ENCODE peak calls at places on chromosome 16, in ten cellular contexts. G is GM13976, M is right lobe of liver, Y is upper lobe of right lung, T is astrocyte of the spinal cord, D is AG09319, S is PC-9, H is neural progenitor cell, B is GM13977, N is AG10803. X is an unnamed sample.

GRCh38 chr16:4870138-4870671 is 22.9 kb downstream of the UBN1 start:
- DNase-seq in G (no peak), M (no peak), Y (peak; percentile 87), T (no peak), D (no peak), S (no peak), H (no peak), B (no peak), N (no peak), X (no peak)

GRCh38 chr16:24544640-24545039 is 5.3 kb downstream of the RBBP6 start:
- DNase-seq in G (no peak), M (no peak), Y (no peak), T (peak; percentile 38), D (no peak), S (no peak), H (no peak), B (no peak), N (peak; percentile 8), X (no peak)

GRCh38 chr16:50916040-50916439 is 174.2 kb downstream of the CYLD start:
- DNase-seq in G (no peak), M (no peak), Y (no peak), T (no peak), D (no peak), S (no peak), H (no peak), B (no peak), N (no peak), X (no peak)

GRCh38 chr16:57525761-57526160 is 10.6 kb downstream of the CCDC102A start:
- DNase-seq in G (no peak), M (no peak), Y (no peak), T (no peak), D (no peak), S (no peak), H (no peak), B (no peak), N (no peak), X (no peak)

GRCh38 chr16:15807603-15808009 is 49.2 kb downstream of the MYH11 start:
- DNase-seq in G (no peak), M (no peak), Y (no peak), T (peak; percentile 54), D (no peak), S (no peak), H (peak; percentile 28), B (no peak), N (no peak), X (no peak)

GRCh38 chr16:10180042-10180770 is 2.0 kb downstream of the GRIN2A start:
- DNase-seq in G (peak; percentile 35), M (no peak), Y (no peak), T (no peak), D (no peak), S (no peak), H (no peak), B (peak; percentile 32), N (no peak), X (no peak)

GRCh38 chr16:46607529-46607928 is 13.7 kb downstream of the SHCBP1 start:
- DNase-seq in G (no peak), M (no peak), Y (no peak), T (peak; percentile 76), D (peak; percentile 54), S (no peak), H (no peak), B (no peak), N (peak; percentile 73), X (no peak)

GRCh38 chr16:51159864-51160263 is 8.8 kb upstream of the SALL1 start:
- DNase-seq in G (no peak), M (no peak), Y (no peak), T (no peak), D (no peak), S (no peak), H (peak; percentile 20), B (no peak), N (no peak), X (no peak)

GRCh38 chr16:27781195-27781524 is 231.2 kb downstream of the KATNIP start:
- DNase-seq in G (no peak), M (no peak), Y (no peak), T (peak; percentile 12), D (no peak), S (peak; percentile 23), H (no peak), B (no peak), N (peak; percentile 16), X (no peak)

GRCh38 chr16:15770512-15770911 is 86.3 kb downstream of the MYH11 start:
- DNase-seq in G (no peak), M (no peak), Y (no peak), T (no peak), D (no peak), S (no peak), H (no peak), B (no peak), N (peak; percentile 58), X (no peak)

GRCh38 chr16:55265926-55266325 is 58.1 kb upstream of the IRX6 start:
- DNase-seq in G (no peak), M (no peak), Y (no peak), T (no peak), D (no peak), S (no peak), H (no peak), B (no peak), N (no peak), X (no peak)

DNA sequence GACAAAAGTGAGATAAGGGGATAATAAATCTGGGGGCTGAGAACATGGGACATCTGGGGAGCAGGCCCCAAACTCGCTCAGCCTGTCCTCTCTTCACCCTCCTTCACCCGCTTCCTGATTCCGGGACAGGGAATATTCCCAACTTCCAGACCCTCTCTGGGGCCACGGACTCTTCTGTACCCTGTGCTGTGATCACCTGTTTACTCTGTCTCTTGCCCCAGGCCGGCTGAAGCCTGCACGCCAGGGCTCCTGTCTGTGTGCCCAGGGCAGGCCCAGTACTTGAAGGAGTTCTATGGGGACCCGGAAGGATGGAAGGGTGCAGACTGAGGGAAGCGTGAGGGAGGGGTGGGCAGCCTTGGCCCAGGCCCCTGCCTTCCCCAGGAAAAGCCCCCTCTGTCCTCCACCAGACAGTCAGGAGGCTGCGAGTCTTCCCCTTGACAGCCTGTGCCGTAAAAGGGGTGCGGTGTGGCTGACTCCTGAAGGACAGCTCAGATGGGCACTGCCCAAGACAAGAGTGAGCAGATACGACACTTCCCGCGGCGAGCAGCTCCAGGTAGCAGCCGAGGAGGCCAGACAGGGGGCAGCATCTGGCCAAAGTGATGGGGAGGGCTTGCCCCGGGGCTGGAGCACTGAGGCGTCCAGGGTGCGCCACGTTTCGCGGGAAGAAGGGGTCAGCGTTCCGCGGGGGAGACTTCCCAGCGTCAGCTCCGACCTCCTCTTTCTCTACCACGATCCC is 1.0 kb upstream of the CCNF start:
- DNase-seq in G (peak; percentile 76), M (no peak), Y (peak; percentile 77), T (no peak), D (no peak), S (peak; percentile 63), H (peak; percentile 64), B (peak; percentile 57), N (no peak), X (no peak)
- TF ChIP-seq CTCF in G (peak; percentile 57), M (peak; percentile 5), Y (peak; percentile 27), T (peak; percentile 37), D (peak; percentile 35), S (peak; percentile 49), H (peak; percentile 18), B (peak; percentile 45), N (peak; percentile 31), X (no peak)

GRCh38 chr16:69145658-69146057 is 13.2 kb downstream of the UTP4 start:
- DNase-seq in G (no peak), M (no peak), Y (no peak), T (no peak), D (no peak), S (no peak), H (no peak), B (no peak), N (no peak), X (no peak)

GRCh38 chr16:69141936-69142335 is 9.5 kb downstream of the UTP4 start:
- DNase-seq in G (no peak), M (no peak), Y (no peak), T (no peak), D (no peak), S (no peak), H (no peak), B (no peak), N (no peak), X (no peak)

GRCh38 chr16:69141014-69141413 is 8.6 kb downstream of the UTP4 start:
- DNase-seq in G (no peak), M (no peak), Y (no peak), T (no peak), D (no peak), S (no peak), H (no peak), B (no peak), N (no peak), X (no peak)

GRCh38 chr16:69138608-69139007 is 6.2 kb downstream of the UTP4 start:
- DNase-seq in G (no peak), M (no peak), Y (no peak), T (no peak), D (no peak), S (no peak), H (no peak), B (no peak), N (no peak), X (no peak)

GRCh38 chr16:69143116-69143515 is 10.7 kb downstream of the UTP4 start:
- DNase-seq in G (no peak), M (no peak), Y (no peak), T (no peak), D (no peak), S (no peak), H (peak; percentile 7), B (no peak), N (no peak), X (no peak)
- TF ChIP-seq CTCF in G (no peak), M (no peak), Y (no peak), T (no peak), D (no peak), S (no peak), H (no peak), B (no peak), N (no peak), X (no peak)

DNA sequence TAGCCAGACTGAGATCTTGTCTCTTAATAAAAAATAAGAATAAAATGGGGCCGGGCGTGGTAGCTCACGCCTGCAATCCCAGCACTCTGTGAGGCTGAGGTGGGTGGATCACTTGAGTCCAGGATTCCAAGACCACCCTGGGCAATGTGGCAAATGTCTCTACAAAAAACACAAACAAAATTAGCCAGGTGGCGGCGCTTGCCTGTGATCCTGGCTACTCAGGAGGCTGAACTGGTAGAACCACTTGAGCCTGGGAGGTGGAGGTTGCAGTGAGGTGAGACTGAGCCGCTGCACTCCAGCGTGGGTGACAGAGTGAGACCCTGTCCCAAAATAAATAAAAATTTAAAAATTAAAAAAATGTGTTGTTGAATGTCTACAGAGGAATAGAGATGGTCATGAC is 2.9 kb upstream of the DEF8 start:
- DNase-seq in G (no peak), M (no peak), Y (no peak), T (no peak), D (no peak), S (peak; percentile 53), H (no peak), B (no peak), N (no peak), X (no peak)
- TF ChIP-seq CTCF in G (no peak), M (no peak), Y (peak; percentile 15), T (no peak), D (no peak), S (peak; percentile 41), H (no peak), B (no peak), N (no peak), X (no peak)

DNA sequence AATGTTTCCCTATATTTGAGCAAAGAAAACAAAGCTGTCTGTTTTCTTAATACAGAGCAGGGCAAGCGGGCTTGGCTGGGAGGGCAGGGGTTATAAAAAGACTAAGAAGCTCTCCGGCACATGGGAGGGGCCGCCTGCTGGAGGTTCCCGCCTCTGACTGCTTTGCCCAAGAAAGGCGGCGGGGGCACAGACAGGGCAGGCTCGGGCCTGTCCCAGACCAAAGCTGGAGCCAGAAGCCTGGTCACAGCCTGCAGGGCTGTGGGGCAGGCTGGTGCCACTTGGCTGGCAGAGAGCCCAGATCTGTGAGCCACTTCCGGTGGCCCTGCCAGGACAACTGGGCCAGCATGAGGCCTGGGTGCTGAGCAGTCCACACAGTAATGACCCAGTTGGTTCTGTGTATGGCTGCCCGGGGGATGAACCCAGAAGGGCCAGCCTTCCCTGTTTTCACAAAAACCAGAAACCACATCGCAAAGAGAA is 89.4 kb downstream of the LITAF start:
- DNase-seq in G (no peak), M (peak; percentile 96), Y (peak; percentile 93), T (peak; percentile 72), D (peak; percentile 20), S (peak; percentile 97), H (peak; percentile 66), B (peak; percentile 50), N (peak; percentile 76), X (no peak)
- TF ChIP-seq CTCF in G (no peak), M (peak; percentile 16), Y (no peak), T (no peak), D (peak; percentile 25), S (no peak), H (no peak), B (no peak), N (no peak), X (no peak)

X was measured in D721Med.